ENCODE peak calls at places on chromosomes 11 and 22, in eight cellular contexts. J is PC-3, G is ovary, X is IMR-90, B is A673, V is upper lobe of left lung, U is cardiac muscle cell, Q is AG10803. C is an unnamed sample.

GRCh38 chr22:29253561-29254282 is 14.1 kb downstream of the RHBDD3 start:
- DNase-seq in J (no peak), G (peak), X (no peak), B (no peak), V (peak), U (no peak), Q (no peak), C (peak)

GRCh38 chr11:97732011-97732632 is 1288.6 kb upstream of the CNTN5 start:
- DNase-seq in J (no peak), G (no peak), X (no peak), B (no peak), V (no peak), U (no peak), Q (no peak), C (peak)

GRCh38 chr22:23772315-23773246 is at the start of gene MMP11:
- DNase-seq in J (peak), G (peak), X (no peak), B (peak), V (peak), U (peak), Q (peak), C (no peak)

GRCh38 chr22:46854125-46854870 is 91.8 kb downstream of the TBC1D22A start:
- DNase-seq in J (no peak), G (no peak), X (peak), B (no peak), V (no peak), U (no peak), Q (no peak), C (no peak)

GRCh38 chr11:102868359-102868758 is 6.4 kb downstream of the MMP12 start:
- DNase-seq in J (peak), G (no peak), X (peak), B (peak), V (no peak), U (no peak), Q (peak), C (peak)

GRCh38 chr11:19345848-19346681 is 105.3 kb upstream of the E2F8 start:
- DNase-seq in J (no peak), G (no peak), X (no peak), B (peak), V (peak), U (peak), Q (no peak), C (no peak)

GRCh38 chr11:23991140-23991539 is 505.7 kb upstream of the LUZP2 start:
- DNase-seq in J (no peak), G (no peak), X (peak), B (peak), V (no peak), U (no peak), Q (peak), C (no peak)

GRCh38 chr11:115944596-115944995 is 440.4 kb upstream of the CADM1 start:
- DNase-seq in J (no peak), G (no peak), X (no peak), B (no peak), V (no peak), U (no peak), Q (no peak), C (no peak)

GRCh38 chr11:117226388-117227385 is 5.2 kb downstream of the PCSK7 start:
- DNase-seq in J (peak), G (peak), X (peak), B (peak), V (no peak), U (peak), Q (peak), C (peak)

GRCh38 chr22:50016988-50017700 is 4.6 kb upstream of the IL17REL start:
- DNase-seq in J (no peak), G (no peak), X (no peak), B (no peak), V (peak), U (no peak), Q (no peak), C (peak)

GRCh38 chr11:1730230-1730629 is 20.2 kb downstream of the IFITM10 start:
- DNase-seq in J (no peak), G (no peak), X (no peak), B (no peak), V (no peak), U (no peak), Q (no peak), C (no peak)

GRCh38 chr11:17415523-17416104 is 27.2 kb upstream of the KCNJ11 start:
- DNase-seq in J (no peak), G (no peak), X (no peak), B (no peak), V (no peak), U (no peak), Q (no peak), C (no peak)

GRCh38 chr11:33970984-33971466 is 79.1 kb upstream of the LMO2 start:
- DNase-seq in J (peak), G (peak), X (peak), B (peak), V (no peak), U (peak), Q (peak), C (peak)

GRCh38 chr11:46242462-46242960 is 35.0 kb upstream of the CREB3L1 start:
- DNase-seq in J (no peak), G (peak), X (no peak), B (no peak), V (no peak), U (no peak), Q (no peak), C (no peak)

GRCh38 chr11:46240861-46241260 is 36.6 kb upstream of the CREB3L1 start:
- DNase-seq in J (no peak), G (no peak), X (no peak), B (no peak), V (no peak), U (no peak), Q (peak), C (peak)

GRCh38 chr11:46243796-46244109 is 33.7 kb upstream of the CREB3L1 start:
- DNase-seq in J (no peak), G (no peak), X (no peak), B (no peak), V (no peak), U (no peak), Q (no peak), C (no peak)

GRCh38 chr11:46240371-46240770 is 37.1 kb upstream of the CREB3L1 start:
- DNase-seq in J (no peak), G (no peak), X (no peak), B (no peak), V (no peak), U (no peak), Q (peak), C (no peak)

DNA sequence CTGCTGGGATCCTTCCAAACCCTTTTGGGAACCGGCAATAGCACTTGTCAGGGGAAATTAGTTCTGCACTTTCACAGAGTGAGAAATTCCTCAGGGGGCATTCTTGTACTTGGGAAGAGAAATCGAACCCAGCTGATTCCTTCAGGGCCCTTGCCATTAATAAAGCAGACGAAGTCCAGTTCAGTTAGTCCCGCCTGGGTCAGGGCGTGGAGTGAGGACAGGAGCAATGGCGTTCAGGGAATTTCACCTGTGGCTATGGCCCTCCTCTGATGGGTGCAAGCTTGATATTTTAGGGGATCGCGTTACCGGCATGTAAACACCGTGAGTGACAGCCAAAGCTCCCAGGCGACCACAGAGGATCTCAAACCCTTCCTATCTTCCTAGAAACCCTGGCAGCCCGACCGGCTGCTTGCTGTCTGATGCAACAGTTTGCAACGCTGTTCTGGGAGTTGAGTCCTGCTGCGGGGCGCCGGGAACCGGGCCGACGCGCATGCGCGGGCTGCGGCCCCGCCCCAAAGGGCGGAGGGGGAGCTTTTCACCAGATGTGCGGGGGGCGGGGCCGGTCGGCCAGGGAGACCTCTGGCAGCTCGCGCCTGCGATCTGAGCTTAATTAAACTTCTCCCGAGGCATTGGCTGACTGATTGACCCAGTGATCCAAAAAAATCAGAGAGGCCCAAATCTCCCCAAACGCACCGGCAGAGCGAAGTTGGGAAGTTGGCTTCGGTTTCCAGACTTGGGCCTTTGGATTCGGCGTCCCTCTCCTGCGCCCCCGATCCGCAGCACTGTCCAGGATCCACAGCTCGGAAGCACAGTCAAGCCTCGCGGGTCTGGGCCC is 34.3 kb upstream of the CREB3L1 start:
- DNase-seq in J (peak), G (peak), X (peak), B (peak), V (peak), U (peak), Q (peak), C (peak)
- TF ChIP-seq CTCF in J (no peak), G (peak), X (no peak), B (peak), V (no peak), U (no peak), Q (peak), C (no peak)

GRCh38 chr22:32204856-32205722 is at the start of gene RFPL2:
- DNase-seq in J (no peak), G (no peak), X (peak), B (peak), V (peak), U (peak), Q (peak), C (peak)
- H3K4me3 ChIP-seq in J (no peak), G (no peak), X (no peak), B (peak), V (no peak), U (peak), Q (no peak), C (no peak)

GRCh38 chr11:59142530-59143507 is at the start of gene FAM111A:
- DNase-seq in J (peak), G (peak), X (peak), B (peak), V (peak), U (peak), Q (peak), C (peak)

GRCh38 chr11:59145534-59145933 is 2.9 kb downstream of the FAM111A start:
- DNase-seq in J (peak), G (no peak), X (peak), B (peak), V (no peak), U (no peak), Q (peak), C (peak)

GRCh38 chr11:59141673-59142460 is 789 bp upstream of the FAM111A start:
- DNase-seq in J (peak), G (no peak), X (peak), B (no peak), V (no peak), U (no peak), Q (peak), C (peak)

GRCh38 chr11:59144096-59144495 is 1.4 kb downstream of the FAM111A start:
- DNase-seq in J (peak), G (no peak), X (peak), B (peak), V (no peak), U (no peak), Q (no peak), C (peak)

DNA sequence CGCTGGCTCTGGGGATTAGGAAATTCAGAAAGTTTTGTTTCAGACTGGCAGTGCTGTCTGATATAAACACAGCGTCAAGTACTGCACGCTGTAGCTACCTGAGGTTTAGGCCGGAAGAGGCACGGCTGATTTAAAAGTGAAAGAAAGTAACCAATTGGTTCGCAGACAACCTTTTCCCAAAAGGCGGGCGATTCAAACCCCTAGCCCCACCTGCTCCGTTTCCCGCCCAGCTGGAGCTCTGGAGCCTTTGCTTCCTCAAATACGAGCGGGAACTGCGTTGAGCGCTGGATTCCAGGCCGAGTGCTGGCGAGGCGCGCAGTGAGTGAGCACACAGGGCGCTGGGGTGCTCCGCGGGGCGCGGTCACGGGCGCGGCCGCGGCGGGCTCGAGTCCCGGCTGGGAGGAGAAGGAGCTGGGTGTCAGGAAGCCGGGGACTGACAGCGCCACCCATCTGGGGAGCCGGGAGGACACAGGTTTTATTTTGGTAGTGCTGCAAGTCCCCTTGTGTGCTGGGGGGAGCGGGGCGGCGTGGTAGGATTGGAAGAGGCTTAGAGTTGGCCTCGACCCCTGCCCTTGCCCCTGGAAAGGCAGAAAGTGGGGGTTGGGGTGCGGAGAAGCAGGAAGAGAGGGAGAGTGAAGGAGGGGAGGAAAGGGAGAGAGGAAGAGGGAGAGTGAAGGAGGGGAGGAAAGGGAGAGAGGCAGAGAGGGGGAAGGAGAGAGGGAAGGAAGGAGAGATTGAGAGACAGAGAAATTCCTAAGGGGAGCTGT is 2.1 kb downstream of the FAM111A start:
- DNase-seq in J (peak), G (peak), X (peak), B (peak), V (peak), U (peak), Q (peak), C (peak)
- TF ChIP-seq CTCF in J (peak), G (no peak), X (peak), B (peak), V (peak), U (peak), Q (peak), C (peak)

DNA sequence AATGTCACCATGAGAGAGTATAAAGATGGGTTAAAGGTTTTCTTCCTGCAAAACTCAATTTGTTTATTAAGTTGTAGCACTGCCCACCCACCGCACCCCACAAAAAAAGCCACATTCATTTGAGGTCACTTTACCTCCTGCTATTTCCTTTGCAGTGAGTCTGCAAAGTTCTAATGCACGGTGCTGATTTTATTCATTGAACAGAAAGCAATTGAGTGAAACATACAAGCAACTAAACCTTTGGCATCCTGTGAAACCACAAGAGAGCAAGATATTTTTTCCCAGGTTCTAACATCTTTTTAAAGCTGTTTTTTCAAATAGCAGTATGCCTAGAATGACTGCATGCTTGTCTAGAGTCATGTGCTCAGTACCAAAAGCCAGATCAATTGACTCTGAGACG is 39.0 kb downstream of the RRAS2 start:
- DNase-seq in J (no peak), G (no peak), X (peak), B (no peak), V (no peak), U (no peak), Q (peak), C (no peak)
- H3K4me3 ChIP-seq in J (no peak), G (no peak), X (no peak), B (no peak), V (no peak), U (no peak), Q (no peak), C (no peak)

GRCh38 chr11:128520886-128521696 is 66.3 kb downstream of the ETS1 start:
- DNase-seq in J (no peak), G (peak), X (no peak), B (no peak), V (no peak), U (no peak), Q (no peak), C (no peak)
- TF ChIP-seq CTCF in J (peak), G (no peak), X (peak), B (no peak), V (peak), U (peak), Q (no peak), C (no peak)

GRCh38 chr11:45918331-45918941 is 759 bp upstream of the PEX16 start:
- DNase-seq in J (peak), G (peak), X (peak), B (peak), V (peak), U (peak), Q (peak), C (peak)
- H3K4me3 ChIP-seq in J (peak), G (peak), X (peak), B (peak), V (peak), U (peak), Q (peak), C (peak)

DNA sequence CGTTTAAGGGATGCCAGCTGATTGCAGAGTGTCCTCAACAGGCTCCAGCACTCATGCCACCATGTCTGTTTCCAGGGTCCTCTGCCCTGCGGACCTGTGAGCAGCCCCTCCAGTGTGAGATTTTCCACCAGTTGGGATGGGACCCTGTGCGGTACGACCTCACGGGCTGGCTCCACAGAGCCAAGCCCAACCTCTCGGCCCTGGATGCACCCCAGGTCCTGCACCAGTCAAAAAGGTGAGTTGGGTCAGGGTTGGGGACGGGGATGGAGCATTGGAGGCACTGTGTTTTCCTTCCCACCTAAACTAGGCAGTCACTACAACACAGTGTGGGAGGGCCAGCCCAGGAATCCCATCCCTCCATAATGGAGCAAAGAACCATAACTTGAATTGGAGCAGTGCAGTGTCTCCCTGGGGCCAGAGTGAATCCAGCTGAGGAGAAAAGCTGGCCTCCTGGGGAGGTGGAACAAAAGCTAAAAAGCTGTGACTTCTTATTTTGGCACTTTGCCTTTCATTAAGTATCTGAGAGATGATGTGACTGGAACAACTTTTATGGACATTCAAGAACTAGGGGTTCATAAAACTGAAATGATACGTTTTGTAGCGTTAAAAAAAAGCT is 101.8 kb downstream of the MYO18B start:
- DNase-seq in J (no peak), G (no peak), X (no peak), B (peak), V (no peak), U (no peak), Q (no peak), C (no peak)
- TF ChIP-seq CTCF in J (no peak), G (no peak), X (no peak), B (no peak), V (no peak), U (no peak), Q (no peak), C (no peak)

C was measured in bronchial epithelial cell.